ENCODE peak calls at places on chromosome 1, in five cellular contexts. One of them, this sample, is unnamed.

GRCh38 chr1:43978551-43979260 is at the start of gene B4GALT2:
- DNase-seq in T-cell: no peak
- DNase-seq in B cell: no peak
- DNase-seq in T-helper 1 cell: no peak
- DNase-seq in HFF-Myc: no peak
- DNase-seq in this sample: no peak

GRCh38 chr1:34002810-34003209 is 138.9 kb downstream of the HMGB4 start:
- DNase-seq in T-cell: no peak
- DNase-seq in B cell: no peak
- DNase-seq in T-helper 1 cell: no peak
- DNase-seq in HFF-Myc: no peak
- DNase-seq in this sample: no peak

GRCh38 chr1:235901461-235901860 is 34.8 kb upstream of the LYST start:
- DNase-seq in T-cell: no peak
- DNase-seq in B cell: no peak
- DNase-seq in T-helper 1 cell: no peak
- DNase-seq in HFF-Myc: peak
- DNase-seq in this sample: no peak

GRCh38 chr1:2311184-2312032 is 79.9 kb downstream of the MORN1 start:
- DNase-seq in T-cell: peak
- DNase-seq in B cell: peak
- DNase-seq in T-helper 1 cell: no peak
- DNase-seq in HFF-Myc: no peak
- DNase-seq in this sample: peak

GRCh38 chr1:184143449-184143848 is 91.9 kb downstream of the TSEN15 start:
- DNase-seq in T-cell: no peak
- DNase-seq in B cell: no peak
- DNase-seq in T-helper 1 cell: no peak
- DNase-seq in HFF-Myc: no peak
- DNase-seq in this sample: no peak

GRCh38 chr1:167288390-167289062 is 67.8 kb downstream of the POU2F1 start:
- DNase-seq in T-cell: no peak
- DNase-seq in B cell: no peak
- DNase-seq in T-helper 1 cell: no peak
- DNase-seq in HFF-Myc: no peak
- DNase-seq in this sample: no peak

GRCh38 chr1:40772146-40772770 is 11.3 kb upstream of the KCNQ4 start:
- DNase-seq in T-cell: no peak
- DNase-seq in B cell: no peak
- DNase-seq in T-helper 1 cell: no peak
- DNase-seq in HFF-Myc: no peak
- DNase-seq in this sample: no peak

GRCh38 chr1:102032534-102032933 is 35.8 kb upstream of the OLFM3 start:
- DNase-seq in T-cell: no peak
- DNase-seq in B cell: no peak
- DNase-seq in T-helper 1 cell: no peak
- DNase-seq in HFF-Myc: no peak
- DNase-seq in this sample: no peak

GRCh38 chr1:163035791-163036249 is 33.3 kb upstream of the RGS4 start:
- DNase-seq in T-cell: no peak
- DNase-seq in B cell: no peak
- DNase-seq in T-helper 1 cell: no peak
- DNase-seq in HFF-Myc: peak
- DNase-seq in this sample: no peak

GRCh38 chr1:198498881-198499280 is 41.6 kb downstream of the ATP6V1G3 start:
- DNase-seq in T-cell: no peak
- DNase-seq in B cell: no peak
- DNase-seq in T-helper 1 cell: no peak
- DNase-seq in HFF-Myc: no peak
- DNase-seq in this sample: no peak

GRCh38 chr1:1432951-1433803 is 2.3 kb upstream of the VWA1 start:
- DNase-seq in T-cell: no peak
- DNase-seq in B cell: no peak
- DNase-seq in T-helper 1 cell: no peak
- DNase-seq in HFF-Myc: no peak
- DNase-seq in this sample: no peak

GRCh38 chr1:16163882-16164820 is 8.3 kb upstream of the EPHA2 start:
- DNase-seq in T-cell: no peak
- DNase-seq in B cell: no peak
- DNase-seq in T-helper 1 cell: no peak
- DNase-seq in HFF-Myc: peak
- DNase-seq in this sample: no peak

GRCh38 chr1:944341-945325 is 14.4 kb downstream of the NOC2L start:
- DNase-seq in T-cell: no peak
- DNase-seq in B cell: no peak
- DNase-seq in T-helper 1 cell: no peak
- DNase-seq in HFF-Myc: no peak
- DNase-seq in this sample: no peak

GRCh38 chr1:167685844-167686243 is 35.9 kb upstream of the MPZL1 start:
- DNase-seq in T-cell: no peak
- DNase-seq in B cell: no peak
- DNase-seq in T-helper 1 cell: no peak
- DNase-seq in HFF-Myc: no peak
- DNase-seq in this sample: no peak

GRCh38 chr1:185916866-185917265 is 182.7 kb downstream of the HMCN1 start:
- DNase-seq in T-cell: no peak
- DNase-seq in B cell: no peak
- DNase-seq in T-helper 1 cell: no peak
- DNase-seq in HFF-Myc: no peak
- DNase-seq in this sample: no peak

GRCh38 chr1:226784081-226785049 is 45.3 kb upstream of the ITPKB start:
- DNase-seq in T-cell: no peak
- DNase-seq in B cell: no peak
- DNase-seq in T-helper 1 cell: no peak
- DNase-seq in HFF-Myc: no peak
- DNase-seq in this sample: no peak